ENCODE peak calls at places on chromosome 2, in five cellular contexts. F is T-helper 2 cell; P is progenitor cell of endocrine pancreas; Y is stimulated activated CD4-positive, alpha-beta T cell treated with anti-CD3 and anti-CD28 coated beads, Interleukin-15, amount 100 ng/mL, for 1 hour; W is esophagus squamous epithelium. X is an unnamed sample.

GRCh38 chr2:9753276-9753600 is 90.0 kb upstream of the TAF1B start:
- DNase-seq in F (peak), P (no peak), W (no peak), Y (no peak), X (no peak)

GRCh38 chr2:120253021-120253882 is 600 bp downstream of the RALB start:
- DNase-seq in W (peak), P (peak), Y (no peak), F (peak), X (peak)

GRCh38 chr2:14634223-14634884 is 1.8 kb downstream of the LRATD1 start:
- DNase-seq in F (no peak), P (peak), W (no peak), Y (no peak), X (peak)

GRCh38 chr2:39780825-39781600 is 2.0 kb upstream of the THUMPD2 start:
- DNase-seq in W (no peak), F (no peak), Y (no peak), P (no peak), X (no peak)

GRCh38 chr2:154639997-154640396 is 58.5 kb upstream of the KCNJ3 start:
- DNase-seq in W (no peak), P (no peak), F (no peak), Y (no peak), X (no peak)

GRCh38 chr2:23549821-23550535 is 165.0 kb downstream of the KLHL29 start:
- DNase-seq in F (no peak), P (no peak), W (no peak), Y (no peak), X (no peak)

GRCh38 chr2:237529452-237530402 is 36.6 kb upstream of the PRLH start:
- DNase-seq in Y (no peak), F (no peak), P (no peak), W (no peak), X (no peak)

GRCh38 chr2:209648714-209649113 is 122.9 kb upstream of the UNC80 start:
- DNase-seq in P (no peak), F (no peak), W (no peak), Y (no peak), X (no peak)

GRCh38 chr2:230925879-230926765 is 1.1 kb upstream of the GPR55 start:
- DNase-seq in Y (no peak), F (peak), W (no peak), P (no peak), X (no peak)

GRCh38 chr2:127225186-127225960 is 5.3 kb upstream of the CYP27C1 start:
- DNase-seq in W (no peak), F (no peak), Y (no peak), P (no peak), X (no peak)

GRCh38 chr2:21422050-21422449 is 298.3 kb downstream of the TDRD15 start:
- DNase-seq in P (no peak), W (no peak), F (no peak), Y (no peak), X (no peak)

GRCh38 chr2:212957624-212958023 is 193.8 kb downstream of the IKZF2 start:
- DNase-seq in F (no peak), W (no peak), P (no peak), Y (no peak), X (no peak)

GRCh38 chr2:231260442-231260841 is 62.0 kb downstream of the ARMC9 start:
- DNase-seq in W (no peak), P (no peak), F (no peak), Y (no peak), X (no peak)

GRCh38 chr2:111168528-111168929 is 47.8 kb downstream of the BCL2L11 start:
- DNase-seq in Y (no peak), P (no peak), F (peak), W (no peak), X (no peak)

GRCh38 chr2:54161660-54162059 is 46.2 kb downstream of the ACYP2 start:
- DNase-seq in F (no peak), W (no peak), P (no peak), Y (no peak), X (no peak)

GRCh38 chr2:29611850-29612249 is 309.5 kb downstream of the ALK start:
- DNase-seq in W (no peak), Y (no peak), F (no peak), P (no peak), X (no peak)

GRCh38 chr2:31382452-31383120 is 32.0 kb downstream of the XDH start:
- DNase-seq in W (no peak), Y (no peak), P (no peak), F (no peak), X (no peak)

GRCh38 chr2:163453920-163454319 is 281.9 kb downstream of the FIGN start:
- DNase-seq in Y (no peak), W (no peak), P (no peak), F (no peak), X (no peak)

GRCh38 chr2:3650140-3650944 is 7.7 kb upstream of the ALLC start:
- DNase-seq in P (no peak), F (no peak), Y (no peak), W (no peak), X (no peak)

GRCh38 chr2:230614913-230615332 is 97.7 kb upstream of the CAB39 start:
- DNase-seq in P (no peak), W (no peak), Y (no peak), F (peak), X (no peak)

GRCh38 chr2:70684846-70685622 is 83.0 kb downstream of the ADD2 start:
- DNase-seq in Y (no peak), W (no peak), P (no peak), F (no peak), X (peak)

GRCh38 chr2:147177449-147177848 is 667.4 kb upstream of the ACVR2A start:
- DNase-seq in Y (no peak), F (no peak), P (no peak), W (no peak), X (no peak)

X was measured in NCI-H1930.